ENCODE peak calls at places on chromosomes 6 and 20, in ten cellular contexts. Y is CD4-positive, alpha-beta memory T cell; A is adrenal gland; X is ovary; R is aorta; G is H1; P is tibial artery; Q is heart left ventricle; N is heart right ventricle; C is A673. H is an unnamed sample.

GRCh38 chr6:30568245-30568644 is 3.0 kb upstream of the ABCF1 start:
- DNase-seq in R (no peak), N (no peak), G (no peak), P (no peak), A (no peak), Y (no peak), C (no peak), Q (no peak), X (no peak), H (no peak)

GRCh38 chr6:117449549-117450439 is 24.1 kb upstream of the ROS1 start:
- DNase-seq in N (no peak), A (peak), R (peak), Q (no peak), P (no peak), Y (peak), X (peak), C (peak), G (no peak), H (no peak)

GRCh38 chr6:15504581-15505350 is 158.1 kb downstream of the DTNBP1 start:
- DNase-seq in X (peak), P (peak), R (peak), N (peak), G (no peak), A (peak), Y (no peak), C (peak), Q (peak), H (no peak)

GRCh38 chr6:125363010-125363359 is 61.2 kb upstream of the HDDC2 start:
- DNase-seq in Y (no peak), R (no peak), C (peak), P (no peak), Q (no peak), N (no peak), X (no peak), A (no peak), G (peak), H (no peak)

GRCh38 chr6:35552285-35552917 is 39.7 kb upstream of the TULP1 start:
- DNase-seq in Q (no peak), R (no peak), Y (peak), C (peak), N (no peak), A (no peak), X (no peak), G (peak), P (no peak), H (no peak)

GRCh38 chr6:16146527-16146955 is 17.7 kb downstream of the MYLIP start:
- DNase-seq in X (no peak), Q (no peak), P (no peak), R (no peak), G (no peak), C (no peak), A (no peak), N (no peak), Y (no peak), H (no peak)

GRCh38 chr20:61558726-61559125 is 306.7 kb downstream of the CDH4 start:
- DNase-seq in X (no peak), C (no peak), R (no peak), A (no peak), G (no peak), Y (no peak), N (no peak), P (no peak), Q (no peak), H (no peak)

GRCh38 chr6:40933864-40934263 is 105.2 kb downstream of the UNC5CL start:
- DNase-seq in A (no peak), R (no peak), Q (no peak), X (no peak), Y (no peak), P (no peak), G (no peak), N (no peak), C (no peak), H (no peak)

GRCh38 chr6:28282923-28283322 is 1.6 kb downstream of the PGBD1 start:
- DNase-seq in Y (no peak), P (no peak), C (peak), R (no peak), X (no peak), A (no peak), Q (no peak), G (no peak), N (no peak), H (no peak)

GRCh38 chr20:59752101-59752586 is 147.8 kb downstream of the PHACTR3 start:
- DNase-seq in Y (no peak), X (no peak), R (no peak), G (no peak), A (peak), P (no peak), C (no peak), Q (peak), N (peak), H (no peak)

GRCh38 chr6:35497571-35498406 is 910 bp upstream of the TEAD3 start:
- DNase-seq in C (peak), A (peak), X (peak), Q (peak), N (peak), R (peak), Y (peak), G (no peak), P (peak), H (no peak)

GRCh38 chr6:88490865-88491264 is 324.7 kb upstream of the CNR1 start:
- DNase-seq in Q (no peak), Y (no peak), R (no peak), N (no peak), G (no peak), X (no peak), P (no peak), A (no peak), C (peak), H (no peak)

GRCh38 chr6:41379314-41379713 is 43.9 kb downstream of the NCR2 start:
- DNase-seq in R (no peak), G (no peak), A (no peak), Y (no peak), N (no peak), P (no peak), C (no peak), X (no peak), Q (no peak), H (no peak)

GRCh38 chr6:111721677-111722219 is 116.1 kb upstream of the TRAF3IP2 start:
- DNase-seq in G (no peak), A (no peak), N (peak), C (peak), X (no peak), Y (peak), R (no peak), P (no peak), Q (no peak), H (no peak)

GRCh38 chr6:9140181-9140580 is 704.8 kb upstream of the SLC35B3 start:
- DNase-seq in G (no peak), P (no peak), N (no peak), C (no peak), Q (no peak), A (peak), Y (no peak), R (no peak), X (peak), H (no peak)

GRCh38 chr20:12762725-12763124 is 246.0 kb upstream of the SPTLC3 start:
- DNase-seq in N (no peak), X (peak), Y (no peak), P (no peak), G (no peak), Q (no peak), C (peak), A (peak), R (no peak), H (no peak)

GRCh38 chr6:26216886-26217713 is 129.9 kb downstream of the HFE start:
- DNase-seq in P (peak), Y (no peak), R (peak), Q (peak), A (peak), N (peak), C (no peak), X (peak), G (no peak), H (no peak)

GRCh38 chr6:67160820-67161219 is 1453.8 kb upstream of the EYS start:
- DNase-seq in N (no peak), C (no peak), P (no peak), G (no peak), Q (no peak), Y (no peak), A (no peak), X (no peak), R (no peak), H (no peak)

GRCh38 chr6:148701393-148701774 is 45.4 kb upstream of the UST start:
- DNase-seq in Q (no peak), C (no peak), P (no peak), A (no peak), N (no peak), X (no peak), R (no peak), G (no peak), Y (no peak), H (no peak)

GRCh38 chr20:46823271-46823747 is 71.3 kb upstream of the EYA2 start:
- DNase-seq in N (no peak), G (no peak), X (no peak), Q (no peak), A (peak), P (no peak), R (no peak), C (no peak), Y (no peak), H (no peak)

GRCh38 chr6:13923527-13924145 is 1.1 kb upstream of the RNF182 start:
- DNase-seq in C (peak), G (no peak), R (no peak), P (no peak), Y (no peak), N (no peak), A (no peak), X (no peak), Q (no peak), H (no peak)

GRCh38 chr20:51522207-51522606 is 20.3 kb downstream of the NFATC2 start:
- DNase-seq in Y (no peak), P (peak), Q (no peak), A (no peak), R (no peak), G (no peak), C (no peak), X (no peak), N (no peak), H (no peak)

GRCh38 chr20:39146394-39146793 is 184.2 kb downstream of the DHX35 start:
- DNase-seq in Y (no peak), G (peak), P (no peak), N (no peak), C (no peak), X (no peak), R (no peak), Q (no peak), A (no peak), H (no peak)

GRCh38 chr6:132648356-132648755 is 10.6 kb downstream of the TAAR1 start:
- DNase-seq in R (no peak), P (no peak), A (no peak), Q (no peak), G (no peak), C (no peak), Y (peak), X (no peak), N (no peak), H (no peak)

GRCh38 chr6:119243657-119244056 is 105.9 kb downstream of the MAN1A1 start:
- DNase-seq in X (no peak), Y (no peak), G (no peak), Q (no peak), A (no peak), C (no peak), P (no peak), R (no peak), N (no peak), H (no peak)

GRCh38 chr6:7504041-7504440 is 37.4 kb upstream of the DSP start:
- DNase-seq in R (no peak), Q (no peak), X (no peak), C (no peak), P (no peak), A (no peak), N (no peak), Y (no peak), G (no peak), H (no peak)

GRCh38 chr20:32609993-32610896 is 25.1 kb upstream of the NOL4L start:
- DNase-seq in P (no peak), Y (no peak), G (no peak), N (no peak), X (no peak), Q (no peak), A (no peak), R (no peak), C (no peak), H (no peak)

DNA sequence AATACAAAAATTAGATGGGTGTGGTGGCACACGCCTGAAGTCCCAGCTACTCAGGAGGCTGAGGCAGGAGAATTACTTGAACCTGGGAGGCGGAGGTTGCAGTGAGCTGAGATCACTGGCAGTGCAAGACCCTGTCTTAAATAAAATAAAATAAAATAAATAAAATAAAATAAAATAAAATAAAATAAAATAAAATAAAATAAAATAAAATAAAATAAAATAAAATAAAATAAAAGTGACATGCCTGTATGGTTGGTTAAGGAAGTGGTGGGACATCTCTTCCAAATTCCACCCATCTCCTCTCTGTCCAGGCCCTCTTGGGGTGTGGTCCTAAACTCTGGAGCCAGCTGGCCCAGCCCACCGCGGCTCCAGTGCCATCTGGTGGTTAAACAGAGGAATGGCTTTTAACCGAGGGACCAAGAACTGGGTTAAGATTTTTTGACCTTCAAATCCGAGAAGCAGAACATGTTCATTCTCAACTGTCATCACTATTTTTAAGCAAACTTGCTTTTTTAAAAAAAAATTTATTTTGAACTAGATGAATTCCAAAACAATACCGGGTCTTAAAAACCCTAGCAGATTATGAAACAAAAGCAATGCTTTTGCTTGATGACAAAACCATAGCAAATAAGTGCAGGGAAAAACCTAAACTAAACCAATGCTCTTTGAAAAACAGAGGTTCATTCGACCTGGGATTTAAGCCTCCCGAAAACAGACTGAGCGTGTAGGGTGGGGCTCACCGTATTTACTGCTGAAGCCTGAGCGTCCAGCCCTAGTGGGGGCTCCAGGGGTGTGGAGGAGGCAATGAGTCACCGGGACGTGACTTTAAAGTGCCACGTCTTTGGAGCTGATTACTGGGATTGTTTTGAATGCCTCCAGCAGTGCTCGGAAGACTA is 68.8 kb downstream of the CDC5L start:
- DNase-seq in X (peak), C (peak), P (no peak), Y (peak), A (peak), N (peak), R (no peak), G (no peak), Q (no peak), H (no peak)
- H3K4me3 ChIP-seq in X (no peak), C (no peak), P (no peak), Y (no peak), A (no peak), N (peak), R (no peak), G (no peak), Q (no peak), H (no peak)

DNA sequence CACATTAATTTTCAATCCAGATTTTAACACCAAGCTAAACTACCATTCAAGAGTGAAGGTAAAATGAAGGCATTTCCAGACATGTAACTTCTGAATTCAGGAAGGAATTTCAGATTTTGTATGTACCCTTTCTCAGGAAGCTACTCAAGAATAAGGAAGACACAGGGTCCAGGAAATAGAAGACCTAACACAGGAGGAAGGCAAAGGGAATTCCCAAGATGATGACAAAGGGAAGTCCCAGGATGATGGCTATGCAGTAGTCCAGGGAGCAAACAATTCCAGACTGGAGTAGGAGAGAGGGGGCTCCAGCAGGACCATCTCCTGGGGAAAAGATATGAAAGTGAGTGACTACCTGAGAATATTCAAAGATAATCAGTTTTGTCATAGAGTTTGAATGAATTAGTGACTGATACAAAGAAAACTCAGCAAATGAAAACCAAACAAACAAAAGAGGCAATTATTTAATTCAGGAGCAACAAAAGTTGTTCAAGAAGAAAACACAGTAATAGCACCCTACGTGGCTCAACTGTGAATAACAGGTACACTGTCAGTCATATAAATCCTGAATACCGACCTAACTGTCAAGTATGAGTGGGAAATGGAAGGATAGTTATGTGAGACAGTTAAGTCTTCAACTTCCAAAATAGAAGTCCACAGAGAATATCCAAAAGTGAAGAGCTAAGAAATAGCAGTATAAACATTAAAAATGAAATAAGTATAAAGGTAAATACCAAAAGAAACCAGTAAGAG is 4.0 kb downstream of the RNF24 start:
- DNase-seq in R (no peak), P (no peak), X (no peak), G (no peak), Y (no peak), N (no peak), Q (no peak), C (no peak), A (no peak), H (no peak)
- H3K27ac ChIP-seq in R (peak), P (peak), X (no peak), G (no peak), Y (no peak), N (no peak), Q (no peak), C (no peak), A (no peak), H (peak)

DNA sequence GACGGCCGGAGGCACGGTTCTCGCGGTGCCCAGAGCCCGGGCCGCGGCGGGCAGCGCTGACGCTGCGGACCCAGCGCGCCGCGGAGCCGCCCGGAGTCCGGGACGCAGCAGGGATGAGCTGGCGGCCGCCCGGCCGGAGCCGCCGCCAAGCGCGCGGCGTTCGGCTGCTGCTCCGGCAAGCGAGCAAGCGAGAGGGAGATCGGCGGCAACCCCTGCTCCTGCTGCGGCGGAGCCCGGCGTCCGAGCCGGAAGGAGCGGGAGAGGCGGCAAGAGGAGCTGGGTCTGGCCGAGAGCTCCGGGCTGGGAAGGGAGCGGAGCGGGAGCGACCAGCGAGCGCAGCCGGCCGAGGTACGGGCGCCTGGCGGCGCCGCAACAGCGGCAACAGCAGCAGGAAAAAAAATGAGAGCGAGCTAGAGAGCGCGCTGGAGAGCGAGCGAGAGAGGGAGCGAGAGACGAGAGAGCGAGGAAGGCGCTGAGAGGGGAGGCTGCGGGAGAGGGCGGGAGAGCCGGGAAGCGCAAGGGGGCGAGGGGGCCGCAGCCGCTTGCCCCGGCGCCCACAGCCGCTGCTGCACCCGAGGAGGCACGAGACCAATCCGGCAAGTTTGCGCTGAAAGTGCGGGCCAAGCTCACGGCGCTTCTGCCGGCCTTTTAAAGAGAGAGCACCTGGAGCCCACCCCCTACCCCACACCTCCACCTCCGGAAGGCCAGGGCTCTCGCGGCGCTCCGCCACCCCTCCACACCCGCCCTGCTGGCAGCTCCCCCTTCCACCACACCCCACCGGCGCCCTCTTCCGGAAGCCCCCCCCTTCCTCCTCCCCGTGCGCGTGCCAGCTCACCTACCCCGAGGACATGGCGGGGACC is 496 bp downstream of the GRM4 start:
- DNase-seq in G (no peak), N (no peak), X (peak), C (peak), A (no peak), Q (peak), P (no peak), R (peak), Y (peak), H (no peak)
- H3K4me3 ChIP-seq in G (peak), N (peak), X (peak), C (peak), A (no peak), Q (peak), P (peak), R (peak), Y (peak), H (peak)

GRCh38 chr6:97644353-97644752 is 361.3 kb upstream of the MMS22L start:
- DNase-seq in G (no peak), C (no peak), A (no peak), Y (no peak), N (no peak), P (no peak), Q (no peak), X (no peak), R (no peak), H (no peak)
- H3K27ac ChIP-seq in G (no peak), C (no peak), A (no peak), Y (no peak), N (no peak), P (no peak), Q (no peak), X (no peak), R (no peak), H (no peak)

DNA sequence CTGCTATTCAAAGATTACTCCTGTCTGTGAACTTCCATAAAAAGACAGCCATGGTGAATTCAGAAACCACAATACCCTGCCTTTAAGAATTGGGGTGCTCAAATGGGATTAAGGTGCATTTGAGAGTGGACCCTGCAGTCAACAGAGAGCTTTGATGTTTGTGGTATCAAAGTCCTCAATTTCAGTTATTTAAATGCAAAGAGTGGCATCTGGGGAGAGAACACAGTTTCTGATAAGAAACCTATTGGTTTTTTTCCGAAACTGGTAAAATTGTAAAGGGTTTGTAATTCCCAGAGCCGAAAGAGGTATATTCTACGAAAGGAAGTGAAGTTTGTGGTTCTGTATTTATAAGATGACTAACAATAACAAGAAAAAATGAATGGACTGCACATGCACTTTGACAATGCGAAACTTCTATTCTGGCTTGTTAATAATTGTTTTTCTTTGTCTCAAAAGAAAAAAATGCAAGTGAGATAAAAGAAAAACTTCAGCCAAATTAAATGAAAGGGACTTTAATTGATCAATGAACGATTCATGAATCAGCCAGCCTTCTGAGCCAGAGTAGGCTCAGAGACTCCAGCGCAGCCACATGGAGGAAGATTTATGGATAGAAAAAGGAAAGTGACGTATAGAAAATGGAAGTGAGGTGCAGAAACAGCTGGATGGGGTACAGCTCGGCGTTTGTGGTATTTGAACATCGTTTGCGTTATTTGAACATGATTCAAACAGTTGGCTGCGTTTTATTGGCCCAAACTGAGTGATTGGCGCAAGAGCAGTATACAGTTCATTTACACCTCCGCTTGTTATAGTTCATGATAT is 70.5 kb upstream of the DUSP22 start:
- DNase-seq in N (no peak), Q (no peak), Y (no peak), X (no peak), R (no peak), C (no peak), A (no peak), G (no peak), P (no peak), H (no peak)
- H3K4me3 ChIP-seq in N (no peak), Q (no peak), Y (no peak), X (no peak), R (no peak), C (no peak), A (no peak), G (no peak), P (no peak), H (no peak)

H was measured in esophagus squamous epithelium.